ENCODE peak calls at places on chromosomes 3 and 15, in nine cellular contexts. K is gastrocnemius medialis, N is Panc1, I is neuronal stem cell, M is tibial nerve, L is psoas muscle, Y is A673, P is mesenchymal stem cell, E is thoracic aorta. B is an unnamed sample.

GRCh38 chr3:59469948-59470723 is 420.3 kb upstream of the CFAP20DC start:
- DNase-seq in Y (no peak), L (no peak), M (no peak), P (no peak), E (no peak), I (no peak), N (no peak), K (no peak), B (no peak)

GRCh38 chr3:56799251-56799882 is 2.4 kb downstream of the ARHGEF3 start:
- DNase-seq in L (no peak), K (peak; percentile 46), E (no peak), Y (peak; percentile 51), M (no peak), N (no peak), I (peak; percentile 15), P (peak; percentile 73), B (no peak)

GRCh38 chr3:184186184-184186901 is at the start of gene ABCF3:
- DNase-seq in Y (no peak), M (no peak), E (no peak), N (no peak), P (no peak), K (peak; percentile 60), L (peak; percentile 89), I (no peak), B (no peak)

GRCh38 chr15:32998979-32999677 is 195.4 kb downstream of the FMN1 start:
- DNase-seq in E (no peak), K (peak; percentile 35), M (peak; percentile 33), P (no peak), L (peak; percentile 70), Y (no peak), N (no peak), I (no peak), B (no peak)

GRCh38 chr3:22732641-22733040 is 470.5 kb upstream of the UBE2E2 start:
- DNase-seq in E (no peak), P (no peak), Y (no peak), I (no peak), L (no peak), M (no peak), N (no peak), K (no peak), B (no peak)

GRCh38 chr3:126137490-126138130 is 42.8 kb downstream of the ALDH1L1 start:
- DNase-seq in L (peak; percentile 17), P (no peak), I (no peak), Y (no peak), N (no peak), K (peak; percentile 6), M (no peak), E (no peak), B (peak; percentile 3)

GRCh38 chr3:171187706-171188290 is 161.3 kb upstream of the SLC2A2 start:
- DNase-seq in Y (peak; percentile 50), E (no peak), I (peak; percentile 30), P (peak; percentile 48), M (no peak), N (no peak), L (no peak), K (no peak), B (no peak)

GRCh38 chr15:85414037-85414436 is 33.6 kb downstream of the AKAP13 start:
- DNase-seq in I (no peak), L (no peak), P (no peak), K (no peak), E (no peak), Y (no peak), M (no peak), N (no peak), B (no peak)

GRCh38 chr3:129051776-129052400 is 8.7 kb upstream of the GP9 start:
- DNase-seq in E (no peak), N (no peak), P (peak; percentile 18), M (peak; percentile 24), I (no peak), K (peak; percentile 37), Y (no peak), L (peak; percentile 64), B (peak; percentile 2)

GRCh38 chr15:45777781-45778180 is 143.0 kb downstream of the SQOR start:
- DNase-seq in I (no peak), P (no peak), L (no peak), E (no peak), M (no peak), N (no peak), Y (no peak), K (no peak), B (no peak)

GRCh38 chr15:67741313-67741712 is 84.0 kb upstream of the SKOR1 start:
- DNase-seq in L (no peak), K (no peak), I (no peak), Y (peak; percentile 24), P (no peak), E (no peak), M (no peak), N (no peak), B (no peak)

GRCh38 chr3:40341671-40342070 is 32.2 kb downstream of the EIF1B start:
- DNase-seq in E (no peak), K (no peak), L (no peak), N (no peak), M (no peak), I (no peak), P (no peak), Y (no peak), B (no peak)

GRCh38 chr3:14479591-14479990 is 60.6 kb downstream of the GRIP2 start:
- DNase-seq in L (peak; percentile 22), P (no peak), K (no peak), N (no peak), E (no peak), Y (no peak), M (no peak), I (no peak), B (no peak)
- H3K36me3 ChIP-seq in L (peaks cover 10% of the 10 kb centered on the region), P (peaks cover 95% of the 10 kb centered on the region), K (peaks cover 90% of the 10 kb centered on the region), N (no peaks in the 10 kb centered on the region), E (peaks cover 25% of the 10 kb centered on the region), Y (peaks cover 25% of the 10 kb centered on the region), M (no peaks in the 10 kb centered on the region), I (peaks cover 9% of the 10 kb centered on the region), B (peaks cover 68% of the 10 kb centered on the region)

DNA sequence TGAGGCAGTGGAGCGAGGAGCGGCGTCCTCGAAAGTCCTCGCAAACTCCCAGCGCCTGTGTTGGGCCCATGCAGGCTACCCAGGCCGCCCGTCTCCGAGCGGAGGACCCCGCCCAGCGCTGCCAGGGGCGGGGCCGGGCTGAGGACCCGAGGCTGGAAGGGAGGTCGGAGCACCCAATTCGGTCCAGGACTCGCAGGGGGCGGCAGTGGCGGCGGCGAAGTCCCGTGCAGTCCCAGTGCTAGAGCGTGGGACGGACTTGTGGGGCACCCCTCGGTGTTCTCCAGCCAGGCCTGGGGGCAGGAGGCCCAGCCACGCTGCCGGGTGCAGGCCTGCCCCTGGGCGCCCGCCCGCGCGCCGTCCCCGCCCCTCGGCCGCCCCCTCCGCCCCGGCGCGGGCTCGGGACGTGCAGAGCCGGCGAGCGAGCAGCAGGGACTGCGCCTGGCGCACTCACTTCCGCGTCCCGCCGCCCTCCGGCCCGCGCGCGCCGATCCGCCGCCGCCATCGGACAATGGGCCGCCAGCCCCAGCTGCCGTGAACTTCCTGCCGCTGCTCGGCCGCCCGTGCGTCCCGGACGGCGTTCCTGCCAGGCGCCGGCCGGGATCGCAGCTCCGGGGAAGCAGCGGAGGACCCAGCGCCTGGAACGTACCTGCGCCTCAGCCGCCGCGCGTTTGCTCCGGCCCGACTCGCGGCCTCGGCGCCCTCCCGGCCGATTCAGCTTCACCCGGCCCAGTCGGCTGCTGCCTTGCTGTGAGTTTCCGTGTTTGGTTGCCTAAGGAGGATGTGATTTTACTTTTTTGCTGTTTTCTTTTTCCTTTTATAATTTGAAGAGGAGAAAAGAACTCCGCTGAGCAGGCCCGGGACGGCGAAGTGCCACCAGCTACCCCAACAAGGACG is 596 bp upstream of the LIMD1 start:
- DNase-seq in M (peak; percentile 26), I (peak; percentile 62), K (peak; percentile 64), E (no peak), N (no peak), Y (peak; percentile 76), P (peak; percentile 74), L (peak; percentile 87), B (peak; percentile 50)
- H3K4me1 ChIP-seq in M (no peaks in the 10 kb centered on the region), I (peaks cover 12% of the 10 kb centered on the region), K (peaks cover 42% of the 10 kb centered on the region), E (peaks cover 31% of the 10 kb centered on the region), N (peaks cover 12% of the 10 kb centered on the region), Y (peaks cover 8% of the 10 kb centered on the region), P (peaks cover 38% of the 10 kb centered on the region), L (peaks cover 41% of the 10 kb centered on the region), B (peaks cover 39% of the 10 kb centered on the region)

DNA sequence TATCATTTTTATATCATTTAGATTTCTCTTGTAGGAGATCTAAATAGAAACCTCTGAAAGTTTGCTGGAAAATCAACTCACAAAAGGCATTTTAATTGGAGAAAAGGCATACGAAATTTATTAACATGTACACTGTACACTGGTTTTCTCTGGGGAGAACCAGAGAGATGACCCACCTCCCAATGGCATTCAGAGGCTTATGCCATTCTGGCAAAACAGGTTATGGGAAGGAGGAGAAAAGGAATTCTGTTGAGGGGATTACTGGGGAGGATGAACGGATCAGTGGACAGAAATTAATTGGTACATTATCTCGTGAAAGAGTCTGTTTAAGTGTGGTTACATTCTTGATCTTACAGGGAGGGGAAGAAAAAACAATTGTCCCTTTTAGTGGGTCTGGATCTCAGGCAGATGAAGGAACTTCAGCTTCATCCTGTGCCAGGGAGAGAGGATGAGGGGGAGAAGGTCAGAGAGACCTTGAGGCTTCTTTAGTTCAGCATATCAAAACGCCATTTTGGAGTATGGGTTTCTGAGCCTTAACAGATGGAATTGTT is 16.5 kb downstream of the RAB11A start:
- DNase-seq in N (no peak), I (no peak), L (no peak), E (no peak), K (no peak), M (no peak), Y (no peak), P (no peak), B (no peak)
- H3K36me3 ChIP-seq in N (peaks cover 54% of the 10 kb centered on the region), I (peaks cover 100% of the 10 kb centered on the region), L (peaks cover 5% of the 10 kb centered on the region), E (peaks cover 16% of the 10 kb centered on the region), K (peaks cover 38% of the 10 kb centered on the region), M (no peaks in the 10 kb centered on the region), Y (peaks cover 64% of the 10 kb centered on the region), P (peaks cover 96% of the 10 kb centered on the region), B (peaks cover 59% of the 10 kb centered on the region)

GRCh38 chr3:108378153-108378951 is 82.0 kb downstream of the HHLA2 start:
- DNase-seq in N (no peak), I (no peak), Y (no peak), E (no peak), M (no peak), P (no peak), K (no peak), L (no peak), B (no peak)
- H3K4me1 ChIP-seq in N (no peaks in the 10 kb centered on the region), I (peaks cover 2% of the 10 kb centered on the region), Y (no peaks in the 10 kb centered on the region), E (no peaks in the 10 kb centered on the region), M (no peaks in the 10 kb centered on the region), P (no peaks in the 10 kb centered on the region), K (no peaks in the 10 kb centered on the region), L (no peaks in the 10 kb centered on the region), B (no peaks in the 10 kb centered on the region)

DNA sequence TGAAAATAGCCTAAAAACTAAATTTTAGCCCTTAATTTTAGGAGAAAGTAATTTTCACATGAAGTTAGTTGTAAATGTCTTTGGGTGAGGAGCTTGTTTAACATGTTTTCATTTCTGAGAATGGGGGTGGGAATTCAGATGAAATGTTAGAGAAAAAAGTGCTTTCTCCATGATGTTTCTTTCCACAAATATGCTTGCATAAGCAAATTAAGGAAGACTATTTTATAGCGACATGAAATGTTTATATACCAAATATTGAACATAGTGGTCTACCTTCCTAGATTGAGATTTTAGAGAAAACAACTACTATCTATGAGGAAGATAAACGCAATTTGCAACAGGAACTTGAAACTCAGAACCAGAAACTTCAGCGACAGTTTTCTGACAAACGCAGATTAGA is 13.0 kb upstream of the RPLP1 start:
- DNase-seq in K (no peak), P (no peak), I (no peak), N (no peak), M (no peak), E (no peak), Y (no peak), L (no peak), B (no peak)
- H3K36me3 ChIP-seq in K (no peaks in the 10 kb centered on the region), P (peaks cover 47% of the 10 kb centered on the region), I (peaks cover 100% of the 10 kb centered on the region), N (peaks cover 73% of the 10 kb centered on the region), M (no peaks in the 10 kb centered on the region), E (peaks cover 12% of the 10 kb centered on the region), Y (peaks cover 100% of the 10 kb centered on the region), L (no peaks in the 10 kb centered on the region), B (peaks cover 19% of the 10 kb centered on the region)

GRCh38 chr3:38990621-38991020 is 61.1 kb downstream of the SCN11A start:
- DNase-seq in E (no peak), L (no peak), M (no peak), Y (no peak), N (no peak), I (no peak), P (peak; percentile 56), K (no peak), B (no peak)
- H3K4me1 ChIP-seq in E (no peaks in the 10 kb centered on the region), L (no peaks in the 10 kb centered on the region), M (no peaks in the 10 kb centered on the region), Y (no peaks in the 10 kb centered on the region), N (no peaks in the 10 kb centered on the region), I (peaks cover 12% of the 10 kb centered on the region), P (peaks cover 7% of the 10 kb centered on the region), K (no peaks in the 10 kb centered on the region), B (no peaks in the 10 kb centered on the region)

B was measured in tibial artery.